ENCODE peak calls at places on chromosomes 12 and 14, in nine cellular contexts. Q is neural crest cell; G is CD4-positive, alpha-beta T cell; U is GM10248; B is BE2C; O is A549; A is HFFc6; F is nephron progenitor cell; K is heart left ventricle. M is an unnamed sample.
A peak's percentile ranks its signal among the peaks of the same experiment; 100 is the strongest.

GRCh38 chr12:94244165-94245133 is 96.1 kb downstream of the PLXNC1 start:
- DNase-seq in F (no peak), G (no peak), O (no peak), Q (no peak), A (no peak), U (peak; percentile 50), B (no peak), K (no peak), M (no peak)

GRCh38 chr12:3341594-3341993 is 149.4 kb upstream of the PRMT8 start:
- DNase-seq in B (no peak), O (no peak), Q (no peak), U (no peak), G (no peak), K (no peak), F (no peak), A (no peak), M (no peak)

GRCh38 chr14:24349742-24350141 is 10.0 kb upstream of the RIPK3 start:
- DNase-seq in G (no peak), B (no peak), O (no peak), Q (no peak), U (no peak), F (no peak), A (no peak), K (no peak), M (no peak)

GRCh38 chr12:69904761-69905160 is 79.7 kb downstream of the MYRFL start:
- DNase-seq in G (no peak), U (no peak), B (no peak), F (no peak), A (peak; percentile 49), O (no peak), K (no peak), Q (no peak), M (no peak)

GRCh38 chr14:33755358-33755757 is 195.5 kb downstream of the EGLN3 start:
- DNase-seq in O (no peak), Q (no peak), U (no peak), A (peak; percentile 33), F (no peak), G (no peak), K (no peak), B (peak; percentile 58), M (no peak)

GRCh38 chr14:99872786-99873440 is 79.7 kb downstream of the EML1 start:
- DNase-seq in A (no peak), K (no peak), U (no peak), F (no peak), O (no peak), B (no peak), Q (no peak), G (no peak), M (no peak)

GRCh38 chr12:94169966-94170689 is 21.8 kb downstream of the PLXNC1 start:
- DNase-seq in K (no peak), O (no peak), Q (no peak), F (no peak), G (no peak), A (peak; percentile 70), B (no peak), U (no peak), M (no peak)

GRCh38 chr12:121581681-121582439 is 1.0 kb upstream of the KDM2B start:
- DNase-seq in O (no peak), Q (no peak), G (no peak), F (no peak), B (peak; percentile 43), K (no peak), U (no peak), A (peak; percentile 33), M (no peak)

GRCh38 chr12:77102691-77103090 is 37.3 kb upstream of the E2F7 start:
- DNase-seq in B (no peak), Q (no peak), U (no peak), K (no peak), A (peak; percentile 70), O (no peak), G (no peak), F (no peak), M (no peak)

GRCh38 chr14:90795744-90796143 is 20.5 kb downstream of the TTC7B start:
- DNase-seq in F (no peak), G (no peak), K (peak; percentile 9), A (peak; percentile 84), B (peak; percentile 62), O (peak; percentile 31), Q (no peak), U (no peak), M (peak; percentile 47)

GRCh38 chr14:79357307-79357706 is 854.0 kb downstream of the DIO2 start:
- DNase-seq in O (no peak), U (no peak), K (no peak), F (no peak), B (no peak), G (no peak), A (no peak), Q (no peak), M (no peak)

GRCh38 chr12:77388611-77389265 is 323.4 kb upstream of the E2F7 start:
- DNase-seq in K (no peak), F (no peak), O (no peak), G (no peak), B (no peak), Q (no peak), A (no peak), U (no peak), M (no peak)

GRCh38 chr14:101489092-101489760 is 72.1 kb upstream of the DIO3 start:
- DNase-seq in F (no peak), U (no peak), K (no peak), B (no peak), G (no peak), A (no peak), O (no peak), Q (no peak), M (no peak)

GRCh38 chr12:53726342-53726741 is 910 bp downstream of the CALCOCO1 start:
- DNase-seq in A (no peak), F (no peak), Q (no peak), K (no peak), G (no peak), B (no peak), U (peak; percentile 49), O (no peak), M (no peak)

GRCh38 chr14:103021817-103022668 is 35.3 kb downstream of the CDC42BPB start:
- DNase-seq in A (peak; percentile 17), B (no peak), O (no peak), Q (no peak), K (peak; percentile 37), U (no peak), G (no peak), F (no peak), M (no peak)

GRCh38 chr12:80064951-80065350 is 34.4 kb upstream of the OTOGL start:
- DNase-seq in B (no peak), O (no peak), Q (no peak), U (no peak), K (no peak), G (no peak), F (no peak), A (no peak), M (no peak)

GRCh38 chr12:80064269-80064668 is 35.1 kb upstream of the OTOGL start:
- DNase-seq in G (no peak), K (no peak), F (no peak), O (no peak), U (no peak), Q (no peak), B (no peak), A (peak; percentile 13), M (no peak)

DNA sequence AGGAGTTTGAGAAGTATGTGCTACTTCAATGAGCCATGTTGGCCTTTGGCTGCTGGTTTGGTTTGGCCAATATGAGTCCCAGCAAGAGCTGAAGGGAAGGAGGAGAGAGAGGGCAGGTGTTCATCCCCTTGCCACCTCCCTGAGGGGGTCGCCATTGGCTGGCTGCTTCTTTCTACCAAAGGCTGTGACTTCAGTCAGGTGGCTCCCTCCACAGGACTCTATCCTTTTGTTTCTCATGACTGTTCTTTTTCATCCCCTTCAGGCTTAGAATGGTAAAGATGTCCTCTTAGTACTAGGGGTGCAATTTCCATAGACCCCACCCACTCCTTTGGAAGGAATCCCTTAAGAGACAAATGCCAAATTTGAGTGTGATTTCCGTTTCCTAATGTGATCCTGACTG is 31.2 kb upstream of the OTOGL start:
- DNase-seq in A (no peak), O (peak; percentile 6), Q (no peak), G (no peak), B (no peak), U (no peak), F (no peak), K (no peak), M (no peak)
- TF ChIP-seq CTCF in A (no peak), O (no peak), Q (no peak), G (no peak), B (no peak), U (no peak), F (no peak), K (no peak), M (no peak)

GRCh38 chr14:62168564-62169155 is 406.4 kb downstream of the SNAPC1 start:
- DNase-seq in O (no peak), K (no peak), B (no peak), Q (no peak), U (no peak), A (no peak), F (no peak), G (no peak), M (no peak)

GRCh38 chr14:62158779-62159178 is 396.6 kb downstream of the SNAPC1 start:
- DNase-seq in Q (no peak), B (no peak), G (no peak), F (no peak), K (no peak), O (no peak), A (no peak), U (no peak), M (no peak)

GRCh38 chr14:62159314-62159713 is 397.1 kb downstream of the SNAPC1 start:
- DNase-seq in U (no peak), F (no peak), O (no peak), G (no peak), A (no peak), K (no peak), Q (no peak), B (no peak), M (no peak)

GRCh38 chr14:62162998-62163589 is 400.9 kb downstream of the SNAPC1 start:
- DNase-seq in F (peak; percentile 28), G (no peak), A (peak; percentile 28), B (peak; percentile 25), O (peak; percentile 35), U (peak; percentile 39), K (no peak), Q (peak; percentile 28), M (no peak)
- TF ChIP-seq CTCF in F (peak; percentile 81), G (peak; percentile 58), A (peak; percentile 84), B (peak; percentile 87), O (peak; percentile 81), U (peak; percentile 67), K (peak; percentile 63), Q (peak; percentile 89), M (peak; percentile 60)

GRCh38 chr14:93655078-93655750 is 133.1 kb downstream of the PRIMA1 start:
- DNase-seq in A (peak; percentile 11), U (peak; percentile 36), Q (peak; percentile 44), B (peak; percentile 49), G (no peak), K (no peak), F (peak; percentile 51), O (peak; percentile 58), M (no peak)
- TF ChIP-seq CTCF in A (peak; percentile 74), U (peak; percentile 40), Q (peak; percentile 80), B (peak; percentile 73), G (peak; percentile 18), K (peak; percentile 64), F (peak; percentile 65), O (peak; percentile 59), M (peak; percentile 89)

DNA sequence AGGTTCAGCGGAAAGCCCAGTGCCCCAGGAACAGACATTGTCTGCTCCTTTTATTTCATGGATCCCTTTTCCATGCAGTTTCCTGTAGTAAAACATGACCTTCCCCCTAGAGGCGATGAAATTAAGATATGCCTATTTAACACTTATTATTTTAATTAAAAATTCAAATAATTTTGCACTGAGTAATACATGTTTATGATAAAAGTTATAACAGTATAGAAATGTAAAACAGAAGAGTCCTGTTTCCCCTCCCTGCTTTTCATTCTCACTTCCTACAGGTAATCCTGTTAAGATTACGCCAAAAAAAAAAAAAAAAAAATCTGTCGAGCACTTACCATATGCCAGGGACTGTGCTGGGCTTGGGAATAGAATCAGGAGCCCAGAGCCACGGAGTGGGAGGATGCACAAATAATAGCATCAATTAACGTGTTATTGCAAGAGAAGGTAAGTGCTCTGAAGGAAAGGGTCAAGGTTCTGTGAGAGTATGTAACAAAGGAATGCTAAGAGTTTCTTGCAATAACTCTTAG is 830 bp upstream of the LPCAT3 start:
- DNase-seq in A (no peak), U (no peak), G (no peak), Q (no peak), K (no peak), B (no peak), O (no peak), F (no peak), M (no peak)
- TF ChIP-seq CTCF in A (peak; percentile 57), U (no peak), G (peak; percentile 38), Q (peak; percentile 41), K (peak; percentile 19), B (no peak), O (no peak), F (no peak), M (peak; percentile 24)